ENCODE peak calls at places on chromosomes 4 and X, in four cellular contexts. One of them, this sample, is unnamed.

GRCh38 chrX:78593701-78594100 is 65.4 kb downstream of the RTL3 start:
- DNase-seq in K562: no peak
- DNase-seq in GM12878: no peak
- DNase-seq in endothelial cell of umbilical vein: no peak
- DNase-seq in this sample: no peak

GRCh38 chrX:150602296-150602695 is 33.9 kb downstream of the MTM1 start:
- DNase-seq in endothelial cell of umbilical vein: no peak
- DNase-seq in K562: no peak
- DNase-seq in GM12878: no peak
- DNase-seq in this sample: no peak

GRCh38 chr4:121686265-121686664 is 10.5 kb downstream of the ANXA5 start:
- DNase-seq in GM12878: no peak
- DNase-seq in endothelial cell of umbilical vein: peak; percentile 57
- DNase-seq in K562: no peak
- DNase-seq in this sample: no peak

GRCh38 chr4:138553001-138553845 is 311.1 kb upstream of the SLC7A11 start:
- DNase-seq in endothelial cell of umbilical vein: no peak
- DNase-seq in GM12878: no peak
- DNase-seq in K562: no peak
- DNase-seq in this sample: no peak

GRCh38 chrX:97011540-97011939 is 127.8 kb downstream of the RPA4 start:
- DNase-seq in GM12878: no peak
- DNase-seq in endothelial cell of umbilical vein: no peak
- DNase-seq in K562: no peak
- DNase-seq in this sample: no peak

GRCh38 chr4:119034276-119035008 is 101.2 kb upstream of the MYOZ2 start:
- DNase-seq in K562: no peak
- DNase-seq in GM12878: no peak
- DNase-seq in endothelial cell of umbilical vein: no peak
- DNase-seq in this sample: no peak

GRCh38 chr4:38364383-38364963 is 299.5 kb upstream of the KLF3 start:
- DNase-seq in K562: no peak
- DNase-seq in endothelial cell of umbilical vein: no peak
- DNase-seq in GM12878: no peak
- DNase-seq in this sample: no peak

GRCh38 chr4:26197018-26197779 is 123.6 kb upstream of the RBPJ start:
- DNase-seq in endothelial cell of umbilical vein: no peak
- DNase-seq in GM12878: peak; percentile 89
- DNase-seq in K562: no peak
- DNase-seq in this sample: peak; percentile 97

GRCh38 chr4:1862055-1862911 is 6.3 kb upstream of the LETM1 start:
- DNase-seq in K562: peak; percentile 67
- DNase-seq in endothelial cell of umbilical vein: no peak
- DNase-seq in GM12878: no peak
- DNase-seq in this sample: no peak

GRCh38 chr4:8221476-8221875 is 22.4 kb downstream of the SH3TC1 start:
- DNase-seq in endothelial cell of umbilical vein: no peak
- DNase-seq in GM12878: peak; percentile 46
- DNase-seq in K562: no peak
- DNase-seq in this sample: peak; percentile 10

GRCh38 chr4:107808572-107808971 is 16.2 kb upstream of the SGMS2 start:
- DNase-seq in GM12878: no peak
- DNase-seq in endothelial cell of umbilical vein: no peak
- DNase-seq in K562: no peak
- DNase-seq in this sample: no peak
- TF ChIP-seq FOS in GM12878: no peak
- TF ChIP-seq FOS in endothelial cell of umbilical vein: no peak
- TF ChIP-seq FOS in K562: no peak
- TF ChIP-seq FOS in this sample: no peak

GRCh38 chrX:152072236-152072635 is 66.1 kb downstream of the MAGEA10 start:
- DNase-seq in K562: no peak
- DNase-seq in GM12878: no peak
- DNase-seq in endothelial cell of umbilical vein: peak; percentile 51
- DNase-seq in this sample: peak; percentile 0
- TF ChIP-seq FOS in K562: peak; percentile 2
- TF ChIP-seq FOS in GM12878: no peak
- TF ChIP-seq FOS in endothelial cell of umbilical vein: peak; percentile 71
- TF ChIP-seq FOS in this sample: no peak

GRCh38 chrX:139932901-139933796 is at the start of gene ATP11C:
- DNase-seq in K562: peak; percentile 82
- DNase-seq in endothelial cell of umbilical vein: peak; percentile 82
- DNase-seq in GM12878: peak; percentile 46
- DNase-seq in this sample: peak; percentile 83

GRCh38 chrX:139931646-139932076 is 1.2 kb downstream of the ATP11C start:
- DNase-seq in GM12878: no peak
- DNase-seq in K562: peak; percentile 15
- DNase-seq in endothelial cell of umbilical vein: no peak
- DNase-seq in this sample: no peak

GRCh38 chrX:139930923-139931645 is 1.8 kb downstream of the ATP11C start:
- DNase-seq in endothelial cell of umbilical vein: peak; percentile 42
- DNase-seq in GM12878: no peak
- DNase-seq in K562: peak; percentile 15
- DNase-seq in this sample: no peak

GRCh38 chrX:139933904-139934303 is 1.1 kb upstream of the ATP11C start:
- DNase-seq in GM12878: no peak
- DNase-seq in K562: no peak
- DNase-seq in endothelial cell of umbilical vein: no peak
- DNase-seq in this sample: no peak

DNA sequence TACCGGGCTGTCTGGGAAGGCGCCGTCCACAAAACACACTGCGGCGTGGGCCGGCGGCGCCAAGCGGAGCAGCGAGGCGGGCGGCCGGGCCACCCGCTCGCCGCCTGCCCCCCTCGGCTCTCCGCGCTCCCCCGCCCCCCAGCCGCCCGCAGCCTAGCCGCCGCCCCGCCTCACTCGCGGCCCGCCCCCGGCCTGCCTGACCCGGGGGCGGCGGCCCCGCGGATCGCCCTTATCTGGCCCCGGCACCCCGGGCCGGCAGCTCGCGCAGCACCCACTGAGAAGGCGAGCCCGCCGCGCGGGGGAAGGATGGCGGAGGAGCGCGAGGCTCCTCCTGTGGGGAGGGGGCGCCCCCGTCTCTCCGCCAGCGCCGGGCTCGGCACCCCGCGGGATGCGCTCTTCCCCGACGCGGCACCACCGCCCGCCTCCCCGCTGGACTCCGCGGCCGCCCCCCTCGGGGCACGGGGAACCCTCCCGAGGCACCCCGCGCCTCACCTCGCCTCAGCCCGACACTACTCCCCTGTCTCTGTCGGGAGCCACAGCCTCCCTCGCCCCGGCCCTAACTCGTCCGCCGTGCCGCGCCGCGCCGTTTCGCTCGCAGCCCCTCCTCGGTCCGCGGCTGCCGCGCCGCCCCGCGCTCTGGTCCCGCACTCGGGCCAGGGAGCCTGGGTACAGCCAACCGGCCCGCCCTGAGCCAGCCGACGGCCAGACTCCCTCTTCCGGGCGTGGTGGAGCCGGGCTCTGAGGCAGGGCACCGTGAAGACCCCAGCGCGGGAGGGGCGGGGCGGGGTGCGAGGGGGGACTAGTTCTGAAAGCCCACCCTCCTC is 564 bp downstream of the ATP11C start:
- DNase-seq in endothelial cell of umbilical vein: peak; percentile 22
- DNase-seq in K562: peak; percentile 84
- DNase-seq in GM12878: no peak
- DNase-seq in this sample: peak; percentile 26
- TF ChIP-seq FOS in endothelial cell of umbilical vein: no peak
- TF ChIP-seq FOS in K562: no peak
- TF ChIP-seq FOS in GM12878: no peak
- TF ChIP-seq FOS in this sample: no peak

GRCh38 chrX:103215768-103216085 is 819 bp downstream of the BEX4 start:
- DNase-seq in endothelial cell of umbilical vein: peak; percentile 20
- DNase-seq in K562: no peak
- DNase-seq in GM12878: no peak
- DNase-seq in this sample: no peak
- TF ChIP-seq FOS in endothelial cell of umbilical vein: no peak
- TF ChIP-seq FOS in K562: no peak
- TF ChIP-seq FOS in GM12878: no peak
- TF ChIP-seq FOS in this sample: no peak

DNA sequence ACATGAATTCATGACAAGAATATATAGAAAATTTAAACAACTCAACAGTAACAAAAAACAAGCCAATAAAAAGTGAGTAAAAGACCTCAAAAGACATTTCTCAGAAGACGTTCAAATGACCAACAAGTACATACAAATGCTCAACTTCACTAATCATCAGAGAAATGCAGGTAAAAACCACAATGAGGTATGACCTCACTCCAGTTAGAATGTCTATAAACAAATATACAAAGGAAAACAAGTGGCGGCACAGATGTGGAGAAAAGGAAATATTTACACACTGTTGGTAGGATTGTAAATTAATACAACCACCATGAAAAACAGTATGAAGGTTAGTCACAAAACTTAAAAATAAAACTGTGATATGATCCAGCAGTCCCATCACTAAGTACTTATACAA is 1033.1 kb downstream of the RAPGEF2 start:
- DNase-seq in endothelial cell of umbilical vein: no peak
- DNase-seq in GM12878: no peak
- DNase-seq in K562: no peak
- DNase-seq in this sample: no peak
- TF ChIP-seq FOS in endothelial cell of umbilical vein: no peak
- TF ChIP-seq FOS in GM12878: no peak
- TF ChIP-seq FOS in K562: no peak
- TF ChIP-seq FOS in this sample: no peak

GRCh38 chr4:91989914-91990313 is 313.9 kb upstream of the GRID2 start:
- DNase-seq in endothelial cell of umbilical vein: no peak
- DNase-seq in K562: no peak
- DNase-seq in GM12878: no peak
- DNase-seq in this sample: no peak

GRCh38 chr4:91984466-91984865 is 319.3 kb upstream of the GRID2 start:
- DNase-seq in GM12878: no peak
- DNase-seq in K562: no peak
- DNase-seq in endothelial cell of umbilical vein: no peak
- DNase-seq in this sample: no peak
- TF ChIP-seq FOS in GM12878: no peak
- TF ChIP-seq FOS in K562: no peak
- TF ChIP-seq FOS in endothelial cell of umbilical vein: no peak
- TF ChIP-seq FOS in this sample: no peak

GRCh38 chr4:82782626-82783025 is 16.0 kb downstream of the SCD5 start:
- DNase-seq in endothelial cell of umbilical vein: no peak
- DNase-seq in K562: no peak
- DNase-seq in GM12878: no peak
- DNase-seq in this sample: no peak

GRCh38 chr4:82776925-82777542 is 21.6 kb downstream of the SCD5 start:
- DNase-seq in endothelial cell of umbilical vein: no peak
- DNase-seq in GM12878: no peak
- DNase-seq in K562: no peak
- DNase-seq in this sample: peak; percentile 89

GRCh38 chr4:82779032-82779431 is 19.6 kb downstream of the SCD5 start:
- DNase-seq in GM12878: no peak
- DNase-seq in K562: no peak
- DNase-seq in endothelial cell of umbilical vein: no peak
- DNase-seq in this sample: no peak

GRCh38 chr4:82777857-82778525 is 20.6 kb downstream of the SCD5 start:
- DNase-seq in endothelial cell of umbilical vein: no peak
- DNase-seq in K562: no peak
- DNase-seq in GM12878: no peak
- DNase-seq in this sample: no peak

GRCh38 chr4:82780398-82781231 is 18.0 kb downstream of the SCD5 start:
- DNase-seq in GM12878: no peak
- DNase-seq in endothelial cell of umbilical vein: peak; percentile 87
- DNase-seq in K562: no peak
- DNase-seq in this sample: peak; percentile 59
- TF ChIP-seq FOS in GM12878: no peak
- TF ChIP-seq FOS in endothelial cell of umbilical vein: no peak
- TF ChIP-seq FOS in K562: no peak
- TF ChIP-seq FOS in this sample: no peak

DNA sequence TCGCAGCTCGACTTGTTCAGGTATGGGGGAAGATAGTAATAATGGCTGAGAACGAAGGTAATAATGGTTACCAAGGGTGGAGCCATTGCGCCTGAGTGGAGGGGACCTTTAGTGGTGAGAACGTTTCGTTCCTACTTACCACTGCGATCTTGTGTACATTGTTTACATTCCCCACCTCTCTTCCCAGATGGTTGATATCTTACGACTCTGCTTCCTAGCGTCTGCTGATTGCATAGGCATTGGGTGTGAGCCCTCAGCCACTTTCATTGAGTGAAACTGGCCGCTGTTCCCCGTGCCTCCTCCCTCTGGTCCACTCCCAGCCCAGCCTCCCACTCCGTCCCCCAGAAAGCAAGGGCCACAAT is 850 bp downstream of the IGBP1 start:
- DNase-seq in K562: peak; percentile 25
- DNase-seq in GM12878: no peak
- DNase-seq in endothelial cell of umbilical vein: no peak
- DNase-seq in this sample: peak; percentile 34
- TF ChIP-seq FOS in K562: no peak
- TF ChIP-seq FOS in GM12878: no peak
- TF ChIP-seq FOS in endothelial cell of umbilical vein: no peak
- TF ChIP-seq FOS in this sample: no peak

GRCh38 chr4:154417358-154417673 is 74.3 kb downstream of the DCHS2 start:
- DNase-seq in K562: no peak
- DNase-seq in GM12878: no peak
- DNase-seq in endothelial cell of umbilical vein: peak; percentile 30
- DNase-seq in this sample: no peak

GRCh38 chr4:154421618-154422017 is 70.0 kb downstream of the DCHS2 start:
- DNase-seq in K562: no peak
- DNase-seq in GM12878: no peak
- DNase-seq in endothelial cell of umbilical vein: no peak
- DNase-seq in this sample: no peak

GRCh38 chr4:154415313-154415712 is 76.3 kb downstream of the DCHS2 start:
- DNase-seq in GM12878: no peak
- DNase-seq in endothelial cell of umbilical vein: no peak
- DNase-seq in K562: no peak
- DNase-seq in this sample: no peak

GRCh38 chr4:154414796-154415195 is 76.8 kb downstream of the DCHS2 start:
- DNase-seq in GM12878: no peak
- DNase-seq in endothelial cell of umbilical vein: no peak
- DNase-seq in K562: no peak
- DNase-seq in this sample: no peak

GRCh38 chr4:154416183-154416543 is 75.4 kb downstream of the DCHS2 start:
- DNase-seq in K562: peak; percentile 10
- DNase-seq in endothelial cell of umbilical vein: no peak
- DNase-seq in GM12878: no peak
- DNase-seq in this sample: no peak
- TF ChIP-seq FOS in K562: no peak
- TF ChIP-seq FOS in endothelial cell of umbilical vein: no peak
- TF ChIP-seq FOS in GM12878: no peak
- TF ChIP-seq FOS in this sample: no peak

This sample was measured in IMR-90.